ENCODE peak calls at places on chromosomes 7 and 10, in five cellular contexts. V is suprapubic skin, A is right atrium auricular region, H is IMR-90, B is dorsolateral prefrontal cortex. G is an unnamed sample.

GRCh38 chr10:14039968-14040668 is 290.6 kb downstream of the FRMD4A start:
- DNase-seq in A (no peak), B (no peak), H (peak), V (no peak), G (peak)

GRCh38 chr10:32956365-32957197 is 1.4 kb downstream of the ITGB1 start:
- DNase-seq in H (no peak), V (no peak), A (no peak), B (no peak), G (no peak)

GRCh38 chr7:18086165-18087030 is 58.8 kb upstream of the PRPS1L1 start:
- DNase-seq in H (no peak), B (no peak), V (peak), A (no peak), G (no peak)

GRCh38 chr7:2019693-2020511 is 212.8 kb downstream of the MAD1L1 start:
- DNase-seq in V (peak), A (peak), B (no peak), H (peak), G (peak)

GRCh38 chr7:141550694-141551079 is 523 bp upstream of the AGK start:
- DNase-seq in A (no peak), H (no peak), B (no peak), V (no peak), G (no peak)

GRCh38 chr10:86687750-86688149 is 19.4 kb downstream of the LDB3 start:
- DNase-seq in V (no peak), H (peak), A (no peak), B (no peak), G (peak)

GRCh38 chr7:101378808-101379207 is 16.1 kb downstream of the COL26A1 start:
- DNase-seq in H (no peak), A (no peak), V (no peak), B (no peak), G (no peak)

GRCh38 chr7:96321041-96321669 is 743 bp downstream of the SLC25A13 start:
- DNase-seq in H (peak), B (peak), V (peak), A (peak), G (peak)

GRCh38 chr10:48444861-48445841 is 138.7 kb downstream of the MAPK8 start:
- DNase-seq in V (no peak), A (peak), B (no peak), H (no peak), G (peak)

GRCh38 chr10:86385806-86386205 is 19.2 kb upstream of the GRID1 start:
- DNase-seq in V (no peak), A (peak), B (no peak), H (no peak), G (no peak)

GRCh38 chr10:95909591-95909990 is 1.8 kb downstream of the CC2D2B start:
- DNase-seq in B (no peak), A (no peak), V (no peak), H (no peak), G (no peak)

GRCh38 chr10:133062085-133062484 is 25.6 kb upstream of the ADGRA1 start:
- DNase-seq in V (no peak), B (peak), A (no peak), H (no peak), G (no peak)

GRCh38 chr10:28839600-28840007 is 162.3 kb downstream of the BAMBI start:
- DNase-seq in A (no peak), V (no peak), B (no peak), H (peak), G (no peak)

GRCh38 chr7:36512607-36513006 is 122.9 kb downstream of the ANLN start:
- DNase-seq in H (no peak), A (no peak), V (no peak), B (no peak), G (no peak)

GRCh38 chr7:143979359-143979758 is 20.8 kb upstream of the OR6B1 start:
- DNase-seq in H (peak), B (no peak), V (no peak), A (no peak), G (peak)

GRCh38 chr10:96244354-96244753 is 27.0 kb downstream of the BLNK start:
- DNase-seq in H (no peak), V (no peak), A (no peak), B (no peak), G (no peak)

GRCh38 chr10:97065128-97065527 is 120.6 kb downstream of the SLIT1 start:
- DNase-seq in B (no peak), V (no peak), H (no peak), A (no peak), G (peak)

GRCh38 chr10:27603104-27603503 is 99.0 kb downstream of the RAB18 start:
- DNase-seq in B (no peak), H (no peak), V (no peak), A (no peak), G (no peak)

GRCh38 chr7:1290262-1291039 is 57.8 kb downstream of the UNCX start:
- DNase-seq in B (peak), A (no peak), H (no peak), V (no peak), G (no peak)

GRCh38 chr10:63711866-63712716 is 190.9 kb downstream of the REEP3 start:
- DNase-seq in A (peak), V (peak), B (peak), H (peak), G (peak)

GRCh38 chr10:130257897-130258296 is 121.7 kb downstream of the GLRX3 start:
- DNase-seq in H (no peak), V (no peak), A (no peak), B (no peak), G (no peak)

GRCh38 chr7:2032030-2032875 is 200.5 kb downstream of the MAD1L1 start:
- DNase-seq in B (no peak), A (no peak), H (peak), V (peak), G (no peak)

GRCh38 chr7:38186593-38187314 is 8.7 kb downstream of the STARD3NL start:
- DNase-seq in B (no peak), V (no peak), H (peak), A (no peak), G (peak)

GRCh38 chr10:113267616-113268015 is 285.2 kb upstream of the HABP2 start:
- DNase-seq in H (peak), B (no peak), A (no peak), V (no peak), G (peak)

GRCh38 chr7:98681951-98682350 is 64.9 kb downstream of the NPTX2 start:
- DNase-seq in H (no peak), B (no peak), A (no peak), V (no peak), G (no peak)

GRCh38 chr10:97425964-97426775 is at the start of gene PGAM1:
- DNase-seq in H (peak), A (peak), V (peak), B (peak), G (peak)

GRCh38 chr10:95341716-95342130 is 50.9 kb upstream of the PDLIM1 start:
- DNase-seq in B (no peak), A (no peak), H (peak), V (no peak), G (peak)

GRCh38 chr10:113767222-113767621 is 15.7 kb downstream of the PLEKHS1 start:
- DNase-seq in H (no peak), B (no peak), V (no peak), A (no peak), G (no peak)

GRCh38 chr10:31101123-31101522 is 69.5 kb upstream of the ZNF438 start:
- DNase-seq in V (no peak), H (peak), B (no peak), A (no peak), G (peak)

GRCh38 chr7:15685358-15686181 is 913 bp downstream of the MEOX2 start:
- DNase-seq in V (peak), B (no peak), H (peak), A (peak), G (peak)

GRCh38 chr7:154860621-154861375 is 142.1 kb downstream of the PAXIP1 start:
- DNase-seq in B (no peak), A (no peak), V (no peak), H (no peak), G (no peak)

GRCh38 chr10:59073456-59074053 is 102.9 kb upstream of the PHYHIPL start:
- DNase-seq in V (no peak), B (no peak), H (no peak), A (no peak), G (no peak)

GRCh38 chr10:133544506-133544905 is 17.3 kb downstream of the CYP2E1 start:
- DNase-seq in V (no peak), B (no peak), A (no peak), H (no peak), G (no peak)

GRCh38 chr10:132392811-132393694 is 3.9 kb upstream of the PWWP2B start:
- DNase-seq in B (no peak), H (peak), V (peak), A (no peak), G (peak)

GRCh38 chr7:37429435-37429791 is 19.3 kb downstream of the ELMO1 start:
- DNase-seq in H (no peak), V (no peak), B (no peak), A (no peak), G (no peak)

GRCh38 chr7:95595825-95596182 is 512 bp downstream of the PDK4 start:
- DNase-seq in A (no peak), B (no peak), V (no peak), H (no peak), G (no peak)

GRCh38 chr7:97025983-97026704 is 1.5 kb upstream of the DLX5 start:
- DNase-seq in H (no peak), A (no peak), B (no peak), V (no peak), G (no peak)

GRCh38 chr10:123633636-123634035 is 32.5 kb upstream of the GPR26 start:
- DNase-seq in B (no peak), H (no peak), V (no peak), A (peak), G (no peak)

DNA sequence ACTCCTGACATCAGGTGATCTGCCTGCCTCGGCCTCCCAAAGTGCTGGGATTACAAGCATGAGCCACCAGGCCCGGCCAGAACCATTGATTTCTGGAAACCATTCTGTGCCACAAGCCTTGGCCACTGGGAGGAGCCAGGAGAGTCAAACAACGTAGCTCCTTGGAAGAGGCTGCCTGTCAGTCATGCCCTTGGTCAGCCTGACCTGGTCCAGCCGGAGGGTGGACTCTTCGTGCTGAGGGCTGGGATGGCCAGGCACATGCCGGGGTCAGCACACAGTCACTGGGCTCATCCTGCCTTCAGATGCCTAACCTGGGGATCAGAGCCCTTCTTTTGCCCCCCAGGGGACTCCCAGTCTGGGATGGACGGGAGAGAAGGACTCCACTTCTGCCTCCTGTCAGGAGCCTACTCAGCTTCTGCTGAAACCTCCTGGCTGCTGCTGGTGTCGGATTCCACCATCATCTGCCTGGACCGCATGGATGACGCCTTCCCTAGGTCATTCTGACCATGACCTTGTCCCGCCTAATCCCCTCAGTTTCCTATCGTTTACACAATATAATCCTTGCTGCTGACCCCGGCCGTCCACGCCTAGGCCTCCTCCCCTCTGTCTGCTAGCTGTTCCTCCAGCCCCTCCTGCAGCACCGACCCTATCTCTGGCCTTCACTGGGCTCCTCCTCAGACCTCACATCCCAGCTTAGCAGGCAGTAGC is 30.4 kb downstream of the TMEM270 start:
- DNase-seq in A (no peak), B (no peak), V (no peak), H (peak), G (peak)
- TF ChIP-seq CTCF in A (no peak), B (no peak), V (no peak), H (peak), G (peak)

GRCh38 chr7:123355576-123356195 is 155.9 kb upstream of the SLC13A1 start:
- DNase-seq in A (no peak), H (no peak), V (no peak), B (no peak), G (no peak)
- TF ChIP-seq CTCF in A (no peak), H (no peak), V (no peak), B (peak), G (no peak)

GRCh38 chr10:91406322-91406721 is 3.8 kb upstream of the HECTD2 start:
- DNase-seq in H (no peak), B (no peak), A (no peak), V (no peak), G (no peak)

GRCh38 chr10:91409069-91409868 is 875 bp upstream of the HECTD2 start:
- DNase-seq in B (peak), A (peak), H (peak), V (peak), G (peak)

GRCh38 chr10:91412688-91413087 is 2.5 kb downstream of the HECTD2 start:
- DNase-seq in B (no peak), A (no peak), H (no peak), V (no peak), G (no peak)

GRCh38 chr10:91410638-91411367 is 659 bp downstream of the HECTD2 start:
- DNase-seq in A (no peak), V (peak), H (peak), B (no peak), G (no peak)

GRCh38 chr10:91409869-91410637 is at the start of gene HECTD2:
- DNase-seq in V (peak), H (peak), B (peak), A (peak), G (peak)
- TF ChIP-seq CTCF in V (peak), H (peak), B (peak), A (peak), G (peak)

GRCh38 chr10:127525686-127526085 is 23.4 kb upstream of the NPS start:
- DNase-seq in H (no peak), V (no peak), B (no peak), A (no peak), G (no peak)

GRCh38 chr10:127527320-127527719 is 21.8 kb upstream of the NPS start:
- DNase-seq in H (no peak), B (no peak), A (no peak), V (no peak), G (no peak)

GRCh38 chr10:127524229-127524628 is 24.9 kb upstream of the NPS start:
- DNase-seq in V (no peak), H (no peak), A (no peak), B (no peak), G (no peak)

GRCh38 chr10:127524869-127525268 is 24.2 kb upstream of the NPS start:
- DNase-seq in H (no peak), V (no peak), A (no peak), B (no peak), G (no peak)

DNA sequence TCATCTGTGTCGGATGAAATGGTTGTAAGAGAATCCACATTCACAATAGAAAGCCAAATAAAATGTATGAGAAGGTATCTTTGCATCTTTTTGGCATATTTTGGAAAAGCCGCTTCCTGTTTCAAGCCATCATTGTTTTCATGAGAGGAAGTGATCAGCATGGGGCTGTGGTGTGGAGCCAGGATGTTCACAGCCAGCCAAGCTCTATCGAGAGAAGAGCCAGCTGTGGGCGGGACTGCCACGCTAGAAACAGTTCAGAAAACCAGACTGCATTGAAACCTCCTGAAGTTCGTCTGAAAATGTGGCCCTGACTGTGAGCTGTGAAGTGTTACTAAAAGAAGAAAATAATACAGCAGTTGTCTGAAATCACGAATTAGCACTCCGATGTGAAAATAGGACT is 21.2 kb upstream of the NPS start:
- DNase-seq in B (peak), H (no peak), A (peak), V (no peak), G (no peak)
- TF ChIP-seq CTCF in B (no peak), H (no peak), A (no peak), V (no peak), G (no peak)

G was measured in HFFc6.